ENCODE peak calls at places on chromosomes 4 and X, in four cellular contexts. R is H1, W is H9, K is IMR-90. N is an unnamed sample.

GRCh38 chr4:76216521-76216920 is 2.9 kb upstream of the SCARB2 start:
- DNase-seq in W (no peak), K (no peak), R (no peak), N (no peak)

GRCh38 chr4:76589872-76590846 is 155.1 kb downstream of the SHROOM3 start:
- DNase-seq in R (peak; percentile 85), K (peak; percentile 92), W (peak; percentile 94), N (peak; percentile 92)

GRCh38 chr4:41281038-41281634 is 24.4 kb downstream of the UCHL1 start:
- DNase-seq in R (no peak), K (peak; percentile 77), W (peak; percentile 50), N (peak; percentile 63)

GRCh38 chr4:140176735-140177134 is 22.8 kb upstream of the MAML3 start:
- DNase-seq in R (no peak), K (peak; percentile 90), W (no peak), N (no peak)

GRCh38 chrX:141220342-141221008 is 21.8 kb downstream of the SPANXC start:
- DNase-seq in K (peak; percentile 74), R (no peak), W (no peak), N (no peak)

GRCh38 chr4:44671636-44672035 is 6.6 kb upstream of the GUF1 start:
- DNase-seq in K (no peak), W (no peak), R (no peak), N (no peak)

GRCh38 chr4:93451954-93452353 is 376.6 kb upstream of the ATOH1 start:
- DNase-seq in R (no peak), W (no peak), K (no peak), N (no peak)

GRCh38 chr4:182310316-182310715 is 67.1 kb downstream of the TENM3 start:
- DNase-seq in K (peak; percentile 75), W (no peak), R (no peak), N (peak; percentile 81)

GRCh38 chr4:12993923-12994322 is 490.2 kb downstream of the RAB28 start:
- DNase-seq in W (peak; percentile 51), K (no peak), R (no peak), N (no peak)

GRCh38 chrX:50881028-50881427 is 29.5 kb upstream of the BMP15 start:
- DNase-seq in R (no peak), K (no peak), W (no peak), N (peak; percentile 10)

GRCh38 chr4:52824603-52825310 is 37.4 kb upstream of the RASL11B start:
- DNase-seq in W (peak; percentile 21), R (no peak), K (peak; percentile 85), N (no peak)
- H4K8ac ChIP-seq in W (no peak overlapping the region), R (no peak overlapping the region), K (peak overlapping the region; percentile 64), N (peak overlapping the region; percentile 12)

GRCh38 chrX:110395877-110396276 is 37.2 kb downstream of the RTL9 start:
- DNase-seq in K (no peak), R (no peak), W (no peak), N (no peak)

GRCh38 chrX:110399497-110399896 is 40.8 kb downstream of the RTL9 start:
- DNase-seq in K (no peak), W (no peak), R (no peak), N (no peak)

GRCh38 chrX:110397353-110397752 is 38.7 kb downstream of the RTL9 start:
- DNase-seq in K (no peak), R (no peak), W (no peak), N (no peak)

GRCh38 chrX:110396777-110397176 is 38.1 kb downstream of the RTL9 start:
- DNase-seq in K (no peak), R (no peak), W (no peak), N (no peak)

DNA sequence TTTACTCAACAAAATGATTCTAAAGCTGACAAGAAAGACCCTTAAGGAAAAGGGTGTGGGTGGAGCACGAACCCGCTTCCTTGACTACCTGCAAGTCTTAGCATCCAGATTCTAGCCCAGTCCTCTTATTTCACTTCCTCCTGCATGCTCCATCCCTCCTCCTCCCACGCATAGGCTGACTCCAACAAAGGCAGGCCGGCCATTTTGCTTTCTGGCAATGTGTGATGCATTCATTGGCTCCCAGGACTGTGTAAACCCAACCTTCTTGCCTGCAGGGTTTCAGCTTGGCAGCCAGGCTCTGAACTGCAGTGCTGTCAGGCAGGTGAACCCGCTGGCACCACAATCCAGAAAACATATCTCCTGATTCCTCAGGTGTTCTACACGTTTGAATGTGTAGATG is 39.3 kb downstream of the RTL9 start:
- DNase-seq in W (peak; percentile 36), K (no peak), R (no peak), N (no peak)
- H4K8ac ChIP-seq in W (no peak overlapping the region), K (no peak overlapping the region), R (no peak overlapping the region), N (no peak overlapping the region)

GRCh38 chrX:149940015-149940716 is 1.9 kb upstream of the EOLA2 start:
- DNase-seq in K (peak; percentile 98), W (peak; percentile 97), R (peak; percentile 96), N (peak; percentile 88)

GRCh38 chrX:149937881-149938426 is 337 bp downstream of the EOLA2 start:
- DNase-seq in K (peak; percentile 0), R (no peak), W (no peak), N (no peak)

GRCh38 chrX:149938427-149939270 is at the start of gene EOLA2:
- DNase-seq in W (peak; percentile 96), K (peak; percentile 99), R (peak; percentile 94), N (peak; percentile 97)

DNA sequence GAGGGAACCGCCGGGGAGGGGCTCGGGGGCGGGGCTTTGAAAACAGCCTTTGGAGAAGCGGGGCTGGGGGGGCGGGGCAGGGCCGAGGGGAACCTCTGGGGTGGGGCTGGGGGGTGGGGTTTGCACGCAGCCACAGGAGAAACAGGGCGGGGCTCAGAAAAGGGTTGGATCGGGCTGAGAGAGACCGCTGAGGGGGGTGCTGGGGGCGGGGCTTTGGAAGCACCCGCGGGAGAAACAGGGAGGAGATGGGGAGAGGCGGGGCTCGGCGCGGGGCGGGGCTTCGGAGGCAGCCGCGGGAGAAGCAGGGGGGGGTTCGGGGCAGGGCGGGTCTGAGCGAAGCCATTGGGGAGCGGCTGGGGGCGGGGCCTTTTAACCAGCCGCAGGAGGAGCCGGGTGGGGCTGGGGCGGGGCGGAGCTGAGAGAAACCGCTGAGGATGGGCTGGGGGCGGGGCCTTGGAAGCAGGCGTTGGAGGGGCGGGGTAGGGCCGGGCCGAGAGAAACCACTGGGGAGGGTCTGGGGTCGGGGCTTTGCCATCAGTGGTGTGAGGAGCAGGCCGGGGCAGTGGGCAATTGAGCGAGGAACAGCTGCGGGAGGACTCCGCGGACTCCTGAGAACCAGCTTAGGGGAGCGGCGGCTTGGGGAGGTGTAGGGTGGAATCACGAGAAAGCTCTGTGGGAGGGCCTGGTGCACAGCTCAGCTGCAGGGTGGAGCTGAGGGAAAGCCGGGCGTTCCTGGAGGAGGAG is 1.2 kb upstream of the EOLA2 start:
- DNase-seq in K (peak; percentile 87), R (peak; percentile 63), W (peak; percentile 90), N (peak; percentile 80)
- H4K8ac ChIP-seq in K (peak overlapping the region; percentile 79), R (no peak overlapping the region), W (no peak overlapping the region), N (peak overlapping the region; percentile 91)

DNA sequence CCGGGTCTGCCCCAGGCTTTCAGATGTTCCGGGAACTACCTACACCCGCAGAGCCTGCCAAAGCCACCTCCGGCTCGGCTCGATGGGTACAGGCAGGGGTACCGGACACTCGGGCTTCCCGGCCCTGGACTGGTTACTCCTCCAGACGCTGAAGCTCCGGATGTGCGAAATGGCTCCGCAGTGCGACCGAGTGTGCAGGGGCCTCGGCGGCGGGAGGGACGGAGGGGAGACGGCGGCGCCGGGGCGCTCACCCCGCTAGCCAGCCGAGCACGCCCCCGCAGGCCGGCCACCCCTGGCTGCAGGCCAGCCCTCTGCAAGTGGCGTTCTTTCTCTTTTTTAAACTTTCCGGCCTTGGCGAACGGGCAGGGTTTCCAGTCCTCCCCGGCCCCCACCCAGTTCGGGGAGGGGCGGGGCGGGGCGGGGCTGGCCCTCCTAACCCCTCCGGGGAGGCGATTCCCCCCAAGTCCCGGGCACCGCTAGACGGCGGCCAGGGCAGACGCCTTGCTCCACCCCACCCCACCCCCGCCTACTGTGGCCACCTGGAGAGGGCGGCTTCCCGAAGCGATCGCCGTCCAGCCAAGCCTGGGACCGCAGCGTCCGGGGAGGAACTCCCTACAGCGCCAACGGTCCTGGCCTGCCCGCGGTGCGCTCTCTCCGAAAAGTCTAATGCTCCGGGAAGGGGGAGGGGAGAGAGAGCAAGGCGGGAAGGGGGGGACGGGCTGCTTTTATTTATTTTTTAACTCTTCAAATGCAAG is 7.5 kb downstream of the BCOR start:
- DNase-seq in R (no peak), W (peak; percentile 71), K (no peak), N (no peak)
- H4K8ac ChIP-seq in R (no peak overlapping the region), W (no peak overlapping the region), K (no peak overlapping the region), N (no peak overlapping the region)

GRCh38 chrX:119996600-119997524 is 53.3 kb upstream of the NKAP start:
- DNase-seq in W (no peak), R (no peak), K (no peak), N (no peak)
- H4K8ac ChIP-seq in W (no peak overlapping the region), R (no peak overlapping the region), K (no peak overlapping the region), N (no peak overlapping the region)

DNA sequence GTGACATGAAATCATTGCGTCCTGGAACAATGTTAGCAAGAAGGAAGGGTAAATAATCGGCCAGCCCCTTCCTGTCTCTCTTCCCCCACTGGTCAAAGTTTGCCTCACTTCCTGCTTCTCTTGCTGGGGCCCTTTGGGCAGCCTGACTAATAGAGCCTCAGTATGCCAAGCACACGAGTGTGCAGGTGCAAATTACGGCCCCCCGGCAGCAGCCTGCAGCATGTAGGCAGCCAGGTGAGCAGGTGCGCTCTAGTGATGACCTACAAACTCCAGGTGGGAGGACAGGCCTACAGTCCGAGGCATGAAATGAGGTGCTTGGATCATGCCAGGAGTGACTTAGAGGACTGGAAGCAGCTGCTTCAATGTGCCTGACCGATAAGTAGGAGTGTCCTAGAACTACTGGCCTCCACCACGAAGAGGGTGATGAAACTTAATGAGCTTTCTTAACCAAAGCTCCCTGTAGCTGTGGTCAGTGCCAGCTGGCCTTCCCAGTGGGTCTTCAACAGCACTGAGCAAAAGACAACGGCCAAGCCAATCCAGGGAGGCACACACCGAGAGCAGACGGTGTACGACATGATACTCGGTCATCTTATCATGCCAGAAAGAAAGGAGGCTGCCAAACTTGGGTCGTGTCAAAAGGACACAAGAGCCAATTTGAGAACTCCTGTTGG is 26.1 kb upstream of the FAT1 start:
- DNase-seq in W (no peak), K (no peak), R (no peak), N (no peak)
- H4K8ac ChIP-seq in W (no peak overlapping the region), K (no peak overlapping the region), R (peak overlapping the region; percentile 78), N (no peak overlapping the region)

DNA sequence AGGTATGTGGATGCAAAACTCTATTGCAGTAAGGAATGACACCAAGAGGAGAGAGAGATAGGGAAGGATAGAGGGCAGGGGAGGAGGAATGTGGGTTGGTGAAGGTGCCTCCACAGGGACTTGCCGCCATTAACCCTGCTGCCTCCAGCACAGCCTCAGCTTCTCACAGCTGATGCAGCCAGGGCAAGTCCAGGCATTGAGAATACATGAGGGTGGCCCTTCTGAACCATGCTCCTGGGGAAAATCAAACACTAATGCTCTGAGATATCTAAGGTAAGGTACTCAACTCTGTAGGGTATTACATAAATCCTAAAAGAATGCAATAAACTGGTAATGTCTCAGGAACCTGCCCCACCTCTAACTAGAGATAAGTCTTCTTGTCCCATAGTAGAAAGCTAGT is 28.7 kb downstream of the UGT2B7 start:
- DNase-seq in K (no peak), R (no peak), W (no peak), N (no peak)
- H4K8ac ChIP-seq in K (no peak overlapping the region), R (no peak overlapping the region), W (no peak overlapping the region), N (no peak overlapping the region)

GRCh38 chrX:136046295-136046894 is 61.2 kb downstream of the SLC9A6 start:
- DNase-seq in R (no peak), W (no peak), K (peak; percentile 53), N (no peak)

GRCh38 chrX:136048446-136048845 is 63.2 kb downstream of the SLC9A6 start:
- DNase-seq in W (no peak), R (no peak), K (peak; percentile 23), N (no peak)

GRCh38 chrX:136047001-136047642 is 61.9 kb downstream of the SLC9A6 start:
- DNase-seq in K (peak; percentile 42), W (no peak), R (no peak), N (no peak)

GRCh38 chrX:136049608-136050007 is 64.4 kb downstream of the SLC9A6 start:
- DNase-seq in W (no peak), R (no peak), K (no peak), N (no peak)

GRCh38 chrX:136047969-136048368 is 62.7 kb downstream of the SLC9A6 start:
- DNase-seq in K (peak; percentile 55), W (no peak), R (no peak), N (no peak)
- H4K8ac ChIP-seq in K (no peak overlapping the region), W (no peak overlapping the region), R (no peak overlapping the region), N (no peak overlapping the region)

N was measured in trophoblast cell.